ENCODE peak calls at places on chromosomes 7 and 10, in seven cellular contexts. J is putamen; H is activated CD8-positive, alpha-beta memory T cell treated with anti-CD3 and anti-CD28 coated beads, Interleukin-2, amount 10 ng/mL, durations not matched to agents 7 days and 5 days; U is aorta; R is WTC11; F is WERI-Rb-1; A is activated gamma-delta T cell. M is an unnamed sample.

GRCh38 chr7:27102578-27103442 is at the start of gene HOXA2:
- DNase-seq in J (no peak), H (no peak), U (peak), R (no peak), F (peak), A (no peak), M (no peak)

GRCh38 chr10:123380491-123381085 is 226.4 kb downstream of the BUB3 start:
- DNase-seq in J (peak), H (no peak), U (no peak), R (no peak), F (no peak), A (no peak), M (no peak)

GRCh38 chr10:35993816-35994515 is 351.9 kb upstream of the FZD8 start:
- DNase-seq in J (no peak), H (no peak), U (no peak), R (no peak), F (no peak), A (no peak), M (no peak)

GRCh38 chr7:42102301-42102700 is 134.7 kb downstream of the GLI3 start:
- DNase-seq in J (no peak), H (no peak), U (no peak), R (no peak), F (no peak), A (no peak), M (no peak)

GRCh38 chr7:30478349-30479228 is at the start of gene NOD1:
- DNase-seq in J (peak), H (peak), U (peak), R (peak), F (peak), A (peak), M (peak)

GRCh38 chr7:70856889-70857511 is 274.9 kb upstream of the GALNT17 start:
- DNase-seq in J (peak), H (peak), U (peak), R (peak), F (peak), A (no peak), M (peak)

GRCh38 chr10:21975378-21975990 is 28.0 kb downstream of the DNAJC1 start:
- DNase-seq in J (no peak), H (no peak), U (no peak), R (no peak), F (no peak), A (no peak), M (no peak)

GRCh38 chr7:86932038-86932512 is 127.4 kb downstream of the ELAPOR2 start:
- DNase-seq in J (no peak), H (no peak), U (peak), R (no peak), F (no peak), A (no peak), M (peak)

GRCh38 chr10:88316292-88316861 is 266.7 kb downstream of the RNLS start:
- DNase-seq in J (no peak), H (no peak), U (no peak), R (no peak), F (no peak), A (no peak), M (no peak)

GRCh38 chr7:19816128-19816527 is 42.7 kb upstream of the TMEM196 start:
- DNase-seq in J (peak), H (no peak), U (no peak), R (no peak), F (no peak), A (no peak), M (no peak)

GRCh38 chr7:114426824-114427223 is 12.2 kb downstream of the FOXP2 start:
- DNase-seq in J (no peak), H (no peak), U (no peak), R (no peak), F (no peak), A (no peak), M (peak)

GRCh38 chr10:93576888-93577287 is 10.4 kb downstream of the FFAR4 start:
- DNase-seq in J (no peak), H (no peak), U (no peak), R (no peak), F (no peak), A (no peak), M (no peak)

GRCh38 chr7:15628876-15629275 is 57.6 kb downstream of the MEOX2 start:
- DNase-seq in J (peak), H (no peak), U (no peak), R (no peak), F (no peak), A (no peak), M (peak)

GRCh38 chr7:63925626-63926460 is 72.8 kb upstream of the ZNF722 start:
- DNase-seq in J (peak), H (peak), U (peak), R (no peak), F (peak), A (peak), M (no peak)

GRCh38 chr7:77903597-77903996 is 105.0 kb downstream of the PHTF2 start:
- DNase-seq in J (no peak), H (no peak), U (no peak), R (no peak), F (no peak), A (no peak), M (no peak)

GRCh38 chr7:12423355-12423994 is 19.8 kb upstream of the VWDE start:
- DNase-seq in J (no peak), H (no peak), U (no peak), R (no peak), F (no peak), A (no peak), M (peak)

GRCh38 chr10:72563327-72563932 is 62.4 kb downstream of the MICU1 start:
- DNase-seq in J (no peak), H (peak), U (no peak), R (no peak), F (no peak), A (no peak), M (no peak)

GRCh38 chr7:82562716-82563404 is 119.3 kb upstream of the CACNA2D1 start:
- DNase-seq in J (no peak), H (no peak), U (no peak), R (no peak), F (no peak), A (no peak), M (peak)

GRCh38 chr10:11178606-11179221 is 161.0 kb downstream of the CELF2 start:
- DNase-seq in J (no peak), H (peak), U (peak), R (no peak), F (peak), A (no peak), M (no peak)

GRCh38 chr7:116265881-116266280 is 55.5 kb downstream of the TES start:
- DNase-seq in J (no peak), H (no peak), U (no peak), R (no peak), F (no peak), A (no peak), M (no peak)

GRCh38 chr7:36763084-36763807 is 39.0 kb upstream of the AOAH start:
- DNase-seq in J (no peak), H (no peak), U (no peak), R (no peak), F (no peak), A (no peak), M (no peak)

GRCh38 chr10:80168679-80169380 is 36.3 kb downstream of the PLAC9 start:
- DNase-seq in J (no peak), H (peak), U (no peak), R (peak), F (no peak), A (no peak), M (no peak)

GRCh38 chr10:132223611-132224342 is 37.0 kb downstream of the DPYSL4 start:
- DNase-seq in J (no peak), H (no peak), U (no peak), R (no peak), F (no peak), A (no peak), M (no peak)

GRCh38 chr7:123972045-123972444 is 47.0 kb downstream of the SPAM1 start:
- DNase-seq in J (no peak), H (no peak), U (no peak), R (no peak), F (no peak), A (no peak), M (no peak)

GRCh38 chr10:69685802-69686585 is 55.9 kb downstream of the FAM241B start:
- DNase-seq in J (no peak), H (no peak), U (peak), R (no peak), F (peak), A (no peak), M (no peak)

GRCh38 chr10:17144757-17145156 is 15.1 kb upstream of the CUBN start:
- DNase-seq in J (no peak), H (peak), U (no peak), R (no peak), F (no peak), A (no peak), M (no peak)

GRCh38 chr7:32539366-32539765 is 44.1 kb downstream of the AVL9 start:
- DNase-seq in J (no peak), H (no peak), U (no peak), R (no peak), F (no peak), A (no peak), M (no peak)

M was measured in fibroblast of gingiva.